ENCODE peak calls at places on chromosomes 7 and 10, in five cellular contexts. H, J, F, G and K are unnamed samples.

GRCh38 chr7:31078363-31078990 is 26.4 kb downstream of the ADCYAP1R1 start:
- DNase-seq in H (no peak), J (no peak), F (no peak), G (no peak), K (no peak)

GRCh38 chr10:52030051-52030867 is 283.8 kb upstream of the DKK1 start:
- DNase-seq in H (peak), J (no peak), F (no peak), G (no peak), K (no peak)

GRCh38 chr10:73998623-73999622 is 1.0 kb downstream of the VCL start:
- DNase-seq in H (peak), J (peak), F (peak), G (peak), K (peak)

GRCh38 chr7:29622335-29623265 is 59.0 kb downstream of the PRR15 start:
- DNase-seq in H (peak), J (peak), F (no peak), G (peak), K (peak)

GRCh38 chr10:126536148-126536547 is 134.3 kb downstream of the C10orf90 start:
- DNase-seq in H (peak), J (no peak), F (no peak), G (no peak), K (no peak)

GRCh38 chr10:100826983-100827818 is 81.8 kb downstream of the PAX2 start:
- DNase-seq in H (no peak), J (peak), F (peak), G (no peak), K (no peak)

GRCh38 chr10:15096661-15097010 is 519 bp upstream of the RPP38 start:
- DNase-seq in H (no peak), J (no peak), F (no peak), G (no peak), K (no peak)

GRCh38 chr7:89621925-89622641 is 532.2 kb upstream of the STEAP1 start:
- DNase-seq in H (no peak), J (no peak), F (no peak), G (no peak), K (no peak)

GRCh38 chr10:66809402-66809801 is 116.4 kb upstream of the LRRTM3 start:
- DNase-seq in H (no peak), J (no peak), F (no peak), G (no peak), K (no peak)

DNA sequence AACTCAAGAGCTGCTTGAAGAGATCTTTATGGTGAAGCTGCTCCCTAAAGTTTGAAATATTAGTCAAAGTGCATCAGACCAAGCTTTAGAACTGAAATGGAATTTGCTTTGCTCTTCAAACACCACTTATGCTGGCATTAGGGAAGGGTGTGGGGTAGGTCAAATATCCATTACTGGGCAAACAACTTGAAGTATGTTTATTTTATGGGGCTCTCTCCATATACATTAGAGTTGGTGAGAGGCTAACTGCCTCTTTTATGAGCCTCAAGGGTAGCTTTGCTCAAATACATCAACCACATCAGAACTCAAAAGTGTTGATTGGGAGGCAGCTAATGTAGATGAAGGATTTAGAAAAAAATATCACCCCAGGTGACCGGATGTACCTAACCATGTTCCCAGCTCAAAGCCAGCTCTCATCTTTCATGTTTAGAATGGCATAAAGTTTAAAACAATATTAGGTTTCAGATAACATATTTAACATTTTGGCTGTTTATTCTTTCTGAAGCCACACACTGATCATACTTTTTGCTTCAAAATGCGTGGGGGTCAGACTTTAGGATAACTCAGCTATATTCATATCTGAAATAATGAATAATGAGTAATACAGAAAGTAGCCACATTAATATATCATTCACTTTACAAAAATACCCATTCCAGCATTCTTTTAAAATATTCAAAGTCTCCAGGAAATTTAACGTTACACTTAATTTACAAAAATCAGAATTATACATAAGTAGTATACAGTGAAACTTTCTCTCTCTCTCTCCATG is 318.7 kb downstream of the PTEN start:
- DNase-seq in H (peak), J (no peak), F (no peak), G (no peak), K (no peak)
- H3K27ac ChIP-seq in H (no peak), J (no peak), F (no peak), G (no peak), K (no peak)

GRCh38 chr10:98378722-98379121 is 36.3 kb downstream of the PYROXD2 start:
- DNase-seq in H (peak), J (no peak), F (no peak), G (no peak), K (no peak)

GRCh38 chr10:98380493-98381339 is 34.3 kb downstream of the PYROXD2 start:
- DNase-seq in H (peak), J (no peak), F (no peak), G (no peak), K (no peak)

GRCh38 chr10:98384531-98385133 is 30.4 kb downstream of the PYROXD2 start:
- DNase-seq in H (no peak), J (no peak), F (no peak), G (no peak), K (no peak)

GRCh38 chr10:98383869-98384268 is 31.1 kb downstream of the PYROXD2 start:
- DNase-seq in H (no peak), J (no peak), F (no peak), G (no peak), K (no peak)

DNA sequence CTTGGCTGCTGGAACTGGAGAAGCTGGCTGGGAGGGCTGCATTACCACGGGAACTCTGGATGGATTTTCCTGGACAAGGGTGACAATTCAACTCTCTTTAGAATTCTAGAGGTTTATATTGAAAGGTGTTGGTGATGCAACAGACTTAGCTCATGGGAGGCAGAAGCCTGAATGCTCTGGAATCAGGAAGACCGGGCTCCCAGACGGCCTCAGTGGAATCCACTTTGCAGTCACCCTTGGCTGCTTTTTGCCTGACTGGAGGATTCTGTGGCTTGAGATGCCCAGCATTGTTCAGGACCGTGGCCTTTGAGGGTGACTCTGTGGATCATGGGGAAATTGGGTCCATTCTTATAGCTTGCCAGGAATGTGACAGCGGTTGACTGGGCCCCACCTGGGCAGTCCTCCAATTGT is 32.3 kb downstream of the PYROXD2 start:
- DNase-seq in H (peak), J (no peak), F (no peak), G (no peak), K (no peak)
- H3K27ac ChIP-seq in H (peak), J (no peak), F (no peak), G (no peak), K (no peak)

DNA sequence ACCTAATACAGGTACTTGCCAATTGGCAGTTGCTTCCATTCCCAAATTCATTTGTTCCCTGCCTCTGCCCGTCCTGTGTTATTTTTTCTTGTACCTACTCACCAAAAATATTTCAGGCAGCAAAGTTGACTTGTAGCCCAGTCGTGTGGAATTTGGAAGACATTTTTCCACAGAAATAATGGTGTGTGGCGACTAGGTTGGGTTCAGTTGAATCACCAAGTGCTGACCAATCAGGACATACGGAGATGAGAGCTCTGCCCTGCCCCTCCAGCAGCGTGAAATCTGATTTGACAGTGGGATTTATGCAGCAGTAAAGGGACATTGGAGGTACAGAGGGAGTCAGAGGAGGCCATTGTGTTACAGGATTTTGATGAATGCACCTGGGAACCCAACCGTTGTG is 216.9 kb downstream of the CCDC3 start:
- DNase-seq in H (no peak), J (no peak), F (no peak), G (no peak), K (no peak)
- H3K27ac ChIP-seq in H (no peak), J (no peak), F (no peak), G (no peak), K (peak)

GRCh38 chr7:107045980-107046379 is 1.5 kb downstream of the PRKAR2B start:
- DNase-seq in H (peak), J (no peak), F (no peak), G (no peak), K (no peak)

GRCh38 chr7:107044347-107045194 is at the start of gene PRKAR2B:
- DNase-seq in H (peak), J (peak), F (peak), G (peak), K (peak)

GRCh38 chr7:107045195-107045960 is 873 bp downstream of the PRKAR2B start:
- DNase-seq in H (no peak), J (no peak), F (no peak), G (no peak), K (no peak)

GRCh38 chr7:107046511-107047259 is 2.2 kb downstream of the PRKAR2B start:
- DNase-seq in H (no peak), J (no peak), F (no peak), G (no peak), K (no peak)

GRCh38 chr7:107043916-107044346 is 574 bp upstream of the PRKAR2B start:
- DNase-seq in H (no peak), J (no peak), F (no peak), G (no peak), K (no peak)
- H3K27ac ChIP-seq in H (no peak), J (no peak), F (peak), G (no peak), K (peak)

DNA sequence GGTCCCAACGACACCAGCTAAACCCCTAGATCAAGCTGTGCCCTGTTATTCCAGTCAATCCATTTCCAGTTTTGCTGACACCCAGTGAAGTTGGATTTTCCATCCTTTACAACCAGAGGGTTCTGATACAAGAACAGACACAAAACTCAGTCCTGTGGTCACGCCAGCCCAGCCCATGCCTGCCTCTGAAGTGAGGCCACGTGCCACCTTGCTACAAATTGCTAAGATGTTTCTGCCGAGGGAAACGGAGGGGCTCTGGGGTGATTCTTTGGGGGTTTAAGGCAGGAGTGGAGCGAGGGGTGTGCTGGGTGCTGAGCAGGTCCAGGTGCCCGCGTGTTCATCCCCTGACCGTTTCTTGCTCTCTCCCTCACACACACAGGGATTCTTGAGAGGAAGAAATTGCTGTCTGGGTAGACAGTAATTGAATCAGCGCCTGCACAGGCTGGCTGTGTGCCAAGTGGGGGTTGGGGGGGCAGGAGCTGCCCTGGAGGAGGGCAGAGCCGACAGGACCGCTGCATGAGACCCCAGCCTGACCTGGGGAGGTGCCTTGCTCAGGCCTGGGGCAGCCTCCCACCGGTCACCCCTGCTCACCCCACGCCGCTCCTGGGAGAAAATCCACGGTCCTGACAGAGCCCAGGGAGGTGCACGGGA is 38.1 kb downstream of the ADAP1 start:
- DNase-seq in H (no peak), J (no peak), F (peak), G (peak), K (no peak)
- H3K27ac ChIP-seq in H (no peak), J (peak), F (no peak), G (no peak), K (no peak)

DNA sequence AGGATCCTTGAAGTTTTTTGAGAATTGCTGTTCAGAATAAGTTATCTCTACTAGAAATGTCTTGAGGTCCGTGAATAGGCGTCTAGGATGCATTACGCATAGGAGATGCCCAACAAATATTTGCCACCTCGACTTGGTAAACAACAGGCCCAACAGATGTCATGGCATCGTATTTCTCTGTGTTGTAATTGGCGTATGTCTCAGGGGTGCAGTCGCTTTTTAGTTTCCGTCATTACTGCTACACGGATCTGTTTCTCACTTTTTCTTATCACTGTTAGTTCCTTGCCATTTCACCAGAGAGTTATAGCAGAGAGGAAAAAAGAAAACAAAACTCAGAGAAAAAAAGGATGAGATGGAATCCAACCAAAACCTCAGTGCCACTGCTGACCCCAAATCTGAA is 73.0 kb upstream of the SFMBT2 start:
- DNase-seq in H (no peak), J (no peak), F (no peak), G (no peak), K (no peak)
- H3K27ac ChIP-seq in H (no peak), J (no peak), F (peak), G (no peak), K (no peak)